ENCODE peak calls at places on chromosomes 7 and 10, in six cellular contexts. One of them, this sample, is unnamed.

GRCh38 chr10:71392791-71393781 is 3.6 kb upstream of the CDH23 start:
- DNase-seq in left lung: no peak
- DNase-seq in HuH-7.5: no peak
- DNase-seq in brain microvascular endothelial cell: no peak
- DNase-seq in PC-9: no peak
- DNase-seq in BJ: no peak
- DNase-seq in this sample: no peak

GRCh38 chr10:95268438-95268837 is 22.4 kb downstream of the PDLIM1 start:
- DNase-seq in left lung: no peak
- DNase-seq in HuH-7.5: no peak
- DNase-seq in brain microvascular endothelial cell: peak
- DNase-seq in PC-9: no peak
- DNase-seq in BJ: no peak
- DNase-seq in this sample: no peak

GRCh38 chr10:20017961-20018360 is 201.7 kb downstream of the PLXDC2 start:
- DNase-seq in left lung: no peak
- DNase-seq in HuH-7.5: no peak
- DNase-seq in brain microvascular endothelial cell: peak
- DNase-seq in PC-9: no peak
- DNase-seq in BJ: no peak
- DNase-seq in this sample: peak

GRCh38 chr7:70659263-70659662 is 472.7 kb upstream of the GALNT17 start:
- DNase-seq in left lung: no peak
- DNase-seq in HuH-7.5: no peak
- DNase-seq in brain microvascular endothelial cell: no peak
- DNase-seq in PC-9: no peak
- DNase-seq in BJ: no peak
- DNase-seq in this sample: no peak

GRCh38 chr7:70132802-70133201 is 534.5 kb downstream of the AUTS2 start:
- DNase-seq in left lung: no peak
- DNase-seq in HuH-7.5: no peak
- DNase-seq in brain microvascular endothelial cell: no peak
- DNase-seq in PC-9: no peak
- DNase-seq in BJ: no peak
- DNase-seq in this sample: no peak

GRCh38 chr7:33243319-33243881 is 114.0 kb downstream of the BBS9 start:
- DNase-seq in left lung: no peak
- DNase-seq in HuH-7.5: peak
- DNase-seq in brain microvascular endothelial cell: peak
- DNase-seq in PC-9: no peak
- DNase-seq in BJ: no peak
- DNase-seq in this sample: peak

GRCh38 chr10:42872865-42873435 is 90.4 kb downstream of the BMS1 start:
- DNase-seq in left lung: peak
- DNase-seq in HuH-7.5: no peak
- DNase-seq in brain microvascular endothelial cell: no peak
- DNase-seq in PC-9: no peak
- DNase-seq in BJ: no peak
- DNase-seq in this sample: no peak

GRCh38 chr7:7868245-7868899 is 100.2 kb upstream of the GLCCI1 start:
- DNase-seq in left lung: no peak
- DNase-seq in HuH-7.5: no peak
- DNase-seq in brain microvascular endothelial cell: no peak
- DNase-seq in PC-9: no peak
- DNase-seq in BJ: no peak
- DNase-seq in this sample: no peak

GRCh38 chr7:2567663-2568238 is 9.0 kb downstream of the IQCE start:
- DNase-seq in left lung: peak
- DNase-seq in HuH-7.5: no peak
- DNase-seq in brain microvascular endothelial cell: peak
- DNase-seq in PC-9: no peak
- DNase-seq in BJ: no peak
- DNase-seq in this sample: no peak

GRCh38 chr10:124558901-124559321 is 97.3 kb downstream of the LHPP start:
- DNase-seq in left lung: no peak
- DNase-seq in HuH-7.5: no peak
- DNase-seq in brain microvascular endothelial cell: no peak
- DNase-seq in PC-9: no peak
- DNase-seq in BJ: no peak
- DNase-seq in this sample: no peak

GRCh38 chr7:158763454-158764033 is 58.9 kb upstream of the NCAPG2 start:
- DNase-seq in left lung: no peak
- DNase-seq in HuH-7.5: no peak
- DNase-seq in brain microvascular endothelial cell: no peak
- DNase-seq in PC-9: no peak
- DNase-seq in BJ: no peak
- DNase-seq in this sample: no peak

GRCh38 chr7:134068670-134069069 is 58.5 kb upstream of the LRGUK start:
- DNase-seq in left lung: no peak
- DNase-seq in HuH-7.5: no peak
- DNase-seq in brain microvascular endothelial cell: no peak
- DNase-seq in PC-9: no peak
- DNase-seq in BJ: no peak
- DNase-seq in this sample: no peak

GRCh38 chr10:117541405-117541908 is 1.1 kb upstream of the EMX2 start:
- DNase-seq in left lung: no peak
- DNase-seq in HuH-7.5: no peak
- DNase-seq in brain microvascular endothelial cell: peak
- DNase-seq in PC-9: no peak
- DNase-seq in BJ: no peak
- DNase-seq in this sample: peak

GRCh38 chr7:33186187-33186586 is 56.8 kb downstream of the BBS9 start:
- DNase-seq in left lung: no peak
- DNase-seq in HuH-7.5: no peak
- DNase-seq in brain microvascular endothelial cell: peak
- DNase-seq in PC-9: no peak
- DNase-seq in BJ: no peak
- DNase-seq in this sample: peak

GRCh38 chr7:159094030-159094740 is 50.5 kb downstream of the VIPR2 start:
- DNase-seq in left lung: no peak
- DNase-seq in HuH-7.5: no peak
- DNase-seq in brain microvascular endothelial cell: no peak
- DNase-seq in PC-9: no peak
- DNase-seq in BJ: no peak
- DNase-seq in this sample: no peak

GRCh38 chr7:111986601-111987000 is 219.6 kb downstream of the DOCK4 start:
- DNase-seq in left lung: no peak
- DNase-seq in HuH-7.5: no peak
- DNase-seq in brain microvascular endothelial cell: no peak
- DNase-seq in PC-9: no peak
- DNase-seq in BJ: no peak
- DNase-seq in this sample: no peak

GRCh38 chr7:84117304-84117703 is 77.3 kb downstream of the SEMA3A start:
- DNase-seq in left lung: peak
- DNase-seq in HuH-7.5: no peak
- DNase-seq in brain microvascular endothelial cell: no peak
- DNase-seq in PC-9: no peak
- DNase-seq in BJ: no peak
- DNase-seq in this sample: no peak

GRCh38 chr10:94310369-94310768 is 52.4 kb downstream of the NOC3L start:
- DNase-seq in left lung: no peak
- DNase-seq in HuH-7.5: no peak
- DNase-seq in brain microvascular endothelial cell: no peak
- DNase-seq in PC-9: no peak
- DNase-seq in BJ: no peak
- DNase-seq in this sample: no peak

GRCh38 chr7:36985866-36986402 is 261.6 kb upstream of the AOAH start:
- DNase-seq in left lung: no peak
- DNase-seq in HuH-7.5: no peak
- DNase-seq in brain microvascular endothelial cell: no peak
- DNase-seq in PC-9: no peak
- DNase-seq in BJ: no peak
- DNase-seq in this sample: no peak

GRCh38 chr7:131753620-131754222 is 197.3 kb upstream of the PODXL start:
- DNase-seq in left lung: no peak
- DNase-seq in HuH-7.5: peak
- DNase-seq in brain microvascular endothelial cell: no peak
- DNase-seq in PC-9: peak
- DNase-seq in BJ: no peak
- DNase-seq in this sample: no peak

GRCh38 chr7:41472427-41473125 is 230.3 kb downstream of the INHBA start:
- DNase-seq in left lung: no peak
- DNase-seq in HuH-7.5: no peak
- DNase-seq in brain microvascular endothelial cell: no peak
- DNase-seq in PC-9: peak
- DNase-seq in BJ: no peak
- DNase-seq in this sample: no peak

GRCh38 chr7:97022451-97023306 is 2.0 kb downstream of the DLX5 start:
- DNase-seq in left lung: peak
- DNase-seq in HuH-7.5: peak
- DNase-seq in brain microvascular endothelial cell: no peak
- DNase-seq in PC-9: no peak
- DNase-seq in BJ: no peak
- DNase-seq in this sample: no peak

GRCh38 chr10:70889291-70889690 is 926 bp upstream of the PCBD1 start:
- DNase-seq in left lung: no peak
- DNase-seq in HuH-7.5: no peak
- DNase-seq in brain microvascular endothelial cell: no peak
- DNase-seq in PC-9: no peak
- DNase-seq in BJ: no peak
- DNase-seq in this sample: no peak

GRCh38 chr10:34960983-34961382 is 129.2 kb downstream of the CUL2 start:
- DNase-seq in left lung: no peak
- DNase-seq in HuH-7.5: no peak
- DNase-seq in brain microvascular endothelial cell: no peak
- DNase-seq in PC-9: no peak
- DNase-seq in BJ: no peak
- DNase-seq in this sample: no peak

GRCh38 chr10:115094605-115095004 is 1.4 kb downstream of the ATRNL1 start:
- DNase-seq in left lung: no peak
- DNase-seq in HuH-7.5: no peak
- DNase-seq in brain microvascular endothelial cell: no peak
- DNase-seq in PC-9: no peak
- DNase-seq in BJ: no peak
- DNase-seq in this sample: no peak

GRCh38 chr10:28327494-28327886 is 24.6 kb upstream of the MPP7 start:
- DNase-seq in left lung: no peak
- DNase-seq in HuH-7.5: no peak
- DNase-seq in brain microvascular endothelial cell: peak
- DNase-seq in PC-9: no peak
- DNase-seq in BJ: no peak
- DNase-seq in this sample: no peak

GRCh38 chr10:3757638-3758490 is 27.1 kb downstream of the KLF6 start:
- DNase-seq in left lung: peak
- DNase-seq in HuH-7.5: no peak
- DNase-seq in brain microvascular endothelial cell: no peak
- DNase-seq in PC-9: peak
- DNase-seq in BJ: no peak
- DNase-seq in this sample: peak

GRCh38 chr10:125344573-125345121 is 184.3 kb upstream of the CTBP2 start:
- DNase-seq in left lung: peak
- DNase-seq in HuH-7.5: no peak
- DNase-seq in brain microvascular endothelial cell: no peak
- DNase-seq in PC-9: no peak
- DNase-seq in BJ: no peak
- DNase-seq in this sample: peak

GRCh38 chr7:139823855-139824670 is 5.0 kb upstream of the TBXAS1 start:
- DNase-seq in left lung: no peak
- DNase-seq in HuH-7.5: no peak
- DNase-seq in brain microvascular endothelial cell: no peak
- DNase-seq in PC-9: no peak
- DNase-seq in BJ: no peak
- DNase-seq in this sample: peak

GRCh38 chr10:79246209-79246581 is 101.1 kb upstream of the PPIF start:
- DNase-seq in left lung: peak
- DNase-seq in HuH-7.5: no peak
- DNase-seq in brain microvascular endothelial cell: no peak
- DNase-seq in PC-9: no peak
- DNase-seq in BJ: no peak
- DNase-seq in this sample: no peak

GRCh38 chr10:76034236-76035009 is 603.0 kb downstream of the LRMDA start:
- DNase-seq in left lung: peak
- DNase-seq in HuH-7.5: no peak
- DNase-seq in brain microvascular endothelial cell: no peak
- DNase-seq in PC-9: no peak
- DNase-seq in BJ: no peak
- DNase-seq in this sample: no peak

GRCh38 chr7:134752006-134752760 is 27.3 kb upstream of the CALD1 start:
- DNase-seq in left lung: no peak
- DNase-seq in HuH-7.5: no peak
- DNase-seq in brain microvascular endothelial cell: peak
- DNase-seq in PC-9: no peak
- DNase-seq in BJ: no peak
- DNase-seq in this sample: no peak

GRCh38 chr10:89351402-89352038 is 23.7 kb downstream of the IFIT3 start:
- DNase-seq in left lung: no peak
- DNase-seq in HuH-7.5: no peak
- DNase-seq in brain microvascular endothelial cell: no peak
- DNase-seq in PC-9: no peak
- DNase-seq in BJ: no peak
- DNase-seq in this sample: peak

GRCh38 chr7:73893342-73894101 is 32.6 kb downstream of the TMEM270 start:
- DNase-seq in left lung: no peak
- DNase-seq in HuH-7.5: no peak
- DNase-seq in brain microvascular endothelial cell: no peak
- DNase-seq in PC-9: no peak
- DNase-seq in BJ: no peak
- DNase-seq in this sample: no peak

GRCh38 chr7:73700581-73701134 is 17.3 kb downstream of the BUD23 start:
- DNase-seq in left lung: no peak
- DNase-seq in HuH-7.5: no peak
- DNase-seq in brain microvascular endothelial cell: no peak
- DNase-seq in PC-9: no peak
- DNase-seq in BJ: no peak
- DNase-seq in this sample: no peak

GRCh38 chr10:4215485-4215884 is 430.5 kb upstream of the KLF6 start:
- DNase-seq in left lung: no peak
- DNase-seq in HuH-7.5: no peak
- DNase-seq in brain microvascular endothelial cell: no peak
- DNase-seq in PC-9: no peak
- DNase-seq in BJ: no peak
- DNase-seq in this sample: no peak

GRCh38 chr7:78176186-78176585 is 377.6 kb downstream of the PHTF2 start:
- DNase-seq in left lung: no peak
- DNase-seq in HuH-7.5: no peak
- DNase-seq in brain microvascular endothelial cell: no peak
- DNase-seq in PC-9: no peak
- DNase-seq in BJ: no peak
- DNase-seq in this sample: no peak

GRCh38 chr7:2109251-2109935 is 123.4 kb downstream of the MAD1L1 start:
- DNase-seq in left lung: no peak
- DNase-seq in HuH-7.5: no peak
- DNase-seq in brain microvascular endothelial cell: peak
- DNase-seq in PC-9: no peak
- DNase-seq in BJ: no peak
- DNase-seq in this sample: no peak

GRCh38 chr10:24762161-24762924 is 38.7 kb upstream of the ARHGAP21 start:
- DNase-seq in left lung: no peak
- DNase-seq in HuH-7.5: no peak
- DNase-seq in brain microvascular endothelial cell: peak
- DNase-seq in PC-9: no peak
- DNase-seq in BJ: no peak
- DNase-seq in this sample: no peak

GRCh38 chr7:44696728-44697127 is 51.9 kb upstream of the ZMIZ2 start:
- DNase-seq in left lung: peak
- DNase-seq in HuH-7.5: no peak
- DNase-seq in brain microvascular endothelial cell: no peak
- DNase-seq in PC-9: no peak
- DNase-seq in BJ: no peak
- DNase-seq in this sample: no peak